ENCODE peak calls at places on chromosomes 1 and 21, in four cellular contexts. Y is trophoblast cell, V is OCI-LY7, F is neural progenitor cell. Z is an unnamed sample.
A peak's percentile ranks its signal among the peaks of the same experiment; 100 is the strongest.

GRCh38 chr1:153533689-153534201 is 2.0 kb downstream of the S100A6 start:
- DNase-seq in V (no peak), Y (no peak), F (no peak), Z (peak; percentile 73)

GRCh38 chr1:39996396-39997004 is 41.6 kb downstream of the MFSD2A start:
- DNase-seq in V (no peak), F (no peak), Y (peak; percentile 43), Z (no peak)

GRCh38 chr1:248841702-248842395 is 3.8 kb downstream of the ZNF672 start:
- DNase-seq in Y (no peak), F (peak; percentile 69), V (peak; percentile 25), Z (no peak)

GRCh38 chr1:210588357-210588756 is 259.7 kb downstream of the HHAT start:
- DNase-seq in F (no peak), Y (no peak), V (no peak), Z (no peak)

GRCh38 chr1:54811066-54811465 is 9.9 kb upstream of the TTC22 start:
- DNase-seq in Y (no peak), V (no peak), F (no peak), Z (no peak)

GRCh38 chr1:39896909-39897685 is 4.6 kb downstream of the MYCL start:
- DNase-seq in V (no peak), Y (no peak), F (peak; percentile 49), Z (no peak)

GRCh38 chr1:197521118-197521739 is 253.2 kb downstream of the CRB1 start:
- DNase-seq in V (peak; percentile 45), F (peak; percentile 45), Y (peak; percentile 2), Z (no peak)

GRCh38 chr1:27879374-27880082 is 7.2 kb downstream of the THEMIS2 start:
- DNase-seq in V (no peak), Y (no peak), F (no peak), Z (no peak)

GRCh38 chr21:42102063-42102462 is 30.9 kb downstream of the UMODL1 start:
- DNase-seq in Y (no peak), V (no peak), F (no peak), Z (no peak)

GRCh38 chr21:33937931-33938339 is 22.3 kb upstream of the ATP5PO start:
- DNase-seq in F (no peak), Y (no peak), V (no peak), Z (no peak)

GRCh38 chr1:246681822-246682221 is 42.4 kb upstream of the SCCPDH start:
- DNase-seq in F (no peak), Y (no peak), V (no peak), Z (no peak)

GRCh38 chr1:158020877-158021630 is 27.6 kb downstream of the KIRREL1 start:
- DNase-seq in V (no peak), Y (no peak), F (no peak), Z (no peak)

GRCh38 chr1:236810018-236810417 is 14.9 kb downstream of the MTR start:
- DNase-seq in Y (no peak), V (no peak), F (no peak), Z (no peak)

GRCh38 chr1:226002667-226003501 is 3.7 kb upstream of the SDE2 start:
- DNase-seq in Y (no peak), F (peak; percentile 91), V (no peak), Z (no peak)

GRCh38 chr1:32733573-32734321 is 31.2 kb upstream of the SYNC start:
- DNase-seq in V (no peak), Y (no peak), F (peak; percentile 58), Z (no peak)

DNA sequence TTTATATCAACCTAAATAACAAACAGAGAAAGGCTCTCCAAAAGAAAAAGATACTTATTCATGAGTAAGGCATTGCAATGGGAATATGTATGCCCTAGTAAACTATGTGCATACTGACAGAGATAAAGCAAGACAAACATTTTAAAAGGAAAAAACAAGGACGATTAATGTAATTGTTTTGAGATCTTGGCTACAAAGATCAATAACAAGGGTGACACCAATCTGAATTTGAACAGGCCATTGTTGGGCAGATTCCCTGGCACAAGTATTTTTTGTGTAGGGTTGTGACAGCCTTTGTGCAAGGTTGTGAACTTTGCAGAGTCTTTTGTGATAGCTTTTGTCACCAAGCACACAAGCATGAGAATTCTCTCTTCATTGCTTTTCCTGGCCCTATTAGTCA is 85.3 kb downstream of the EDEM3 start:
- DNase-seq in F (no peak), Y (no peak), V (no peak), Z (no peak)
- H3K4me1 ChIP-seq in F (peaks cover 56% of the 10 kb centered on the region), Y (peaks cover 5% of the 10 kb centered on the region), V (no peaks in the 10 kb centered on the region), Z (no peaks in the 10 kb centered on the region)

GRCh38 chr1:234628099-234628498 is 18.1 kb upstream of the IRF2BP2 start:
- DNase-seq in Y (no peak), F (no peak), V (no peak), Z (no peak)

GRCh38 chr1:234626391-234626790 is 16.4 kb upstream of the IRF2BP2 start:
- DNase-seq in Y (no peak), V (no peak), F (no peak), Z (no peak)

GRCh38 chr1:234621657-234622335 is 11.8 kb upstream of the IRF2BP2 start:
- DNase-seq in F (no peak), Y (no peak), V (no peak), Z (no peak)

GRCh38 chr1:234627009-234627950 is 17.3 kb upstream of the IRF2BP2 start:
- DNase-seq in F (no peak), Y (no peak), V (no peak), Z (no peak)

GRCh38 chr1:234624718-234625117 is 14.7 kb upstream of the IRF2BP2 start:
- DNase-seq in Y (no peak), V (no peak), F (no peak), Z (no peak)
- H3K4me1 ChIP-seq in Y (peaks cover 19% of the 10 kb centered on the region), V (peaks cover 10% of the 10 kb centered on the region), F (peaks cover 2% of the 10 kb centered on the region), Z (no peaks in the 10 kb centered on the region)

GRCh38 chr1:25563330-25564215 is 20.2 kb downstream of the LDLRAP1 start:
- DNase-seq in V (no peak), Y (no peak), F (no peak), Z (no peak)

GRCh38 chr1:25565626-25566025 is 22.2 kb downstream of the LDLRAP1 start:
- DNase-seq in F (no peak), Y (no peak), V (no peak), Z (no peak)

GRCh38 chr1:25564777-25565176 is 21.4 kb downstream of the LDLRAP1 start:
- DNase-seq in F (no peak), V (no peak), Y (no peak), Z (no peak)

GRCh38 chr1:25566186-25566729 is 22.9 kb downstream of the LDLRAP1 start:
- DNase-seq in F (no peak), V (peak; percentile 25), Y (no peak), Z (no peak)

GRCh38 chr1:25565188-25565591 is 21.8 kb downstream of the LDLRAP1 start:
- DNase-seq in F (no peak), V (peak; percentile 72), Y (no peak), Z (no peak)
- H3K4me1 ChIP-seq in F (peaks cover 37% of the 10 kb centered on the region), V (peaks cover 77% of the 10 kb centered on the region), Y (peaks cover 17% of the 10 kb centered on the region), Z (peaks cover 52% of the 10 kb centered on the region)

GRCh38 chr1:21916447-21917240 is 20.5 kb downstream of the HSPG2 start:
- DNase-seq in V (no peak), F (no peak), Y (no peak), Z (no peak)

GRCh38 chr1:21913258-21913657 is 23.9 kb downstream of the HSPG2 start:
- DNase-seq in Y (no peak), F (no peak), V (no peak), Z (no peak)

GRCh38 chr1:21914468-21914867 is 22.6 kb downstream of the HSPG2 start:
- DNase-seq in F (no peak), Y (no peak), V (no peak), Z (no peak)

GRCh38 chr1:21913763-21914162 is 23.3 kb downstream of the HSPG2 start:
- DNase-seq in Y (no peak), V (no peak), F (no peak), Z (peak; percentile 46)

DNA sequence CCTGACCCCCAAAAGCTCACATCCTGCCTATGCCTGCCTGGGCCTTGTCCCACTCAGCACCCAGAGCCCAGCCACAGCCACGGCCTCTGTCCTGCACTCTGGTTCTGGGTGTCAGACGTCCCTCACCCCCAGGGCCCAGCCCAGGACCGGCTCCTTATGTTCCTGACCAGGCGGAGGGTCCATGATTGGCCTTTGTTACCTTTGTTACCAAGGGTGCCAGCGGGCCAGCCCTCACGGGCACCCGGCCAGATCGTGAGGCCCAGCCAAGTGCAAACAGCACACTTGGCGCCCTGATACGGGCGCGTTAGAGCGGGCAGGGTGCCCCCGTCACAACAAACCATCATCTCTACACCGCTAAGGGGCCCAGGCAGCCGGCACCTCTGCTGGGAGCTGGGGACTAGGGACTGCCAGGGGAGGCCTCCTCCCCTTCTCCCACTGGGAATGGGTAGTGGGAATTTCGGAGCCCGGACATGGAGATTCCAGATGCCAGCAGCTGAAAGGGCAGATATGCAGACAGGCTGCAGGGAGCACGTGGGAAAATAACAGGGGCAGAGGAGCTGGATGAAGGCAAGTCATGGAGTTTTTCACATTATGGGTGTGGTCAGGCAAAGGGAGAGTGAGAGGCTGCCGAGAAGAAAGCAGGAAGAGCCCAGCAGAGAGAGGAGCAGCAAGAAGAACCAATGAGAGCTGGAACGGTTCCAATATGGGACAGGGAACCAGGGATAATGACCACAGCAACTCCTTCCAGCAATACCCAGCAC is 22.1 kb downstream of the HSPG2 start:
- DNase-seq in F (no peak), Y (no peak), V (no peak), Z (no peak)
- H3K4me1 ChIP-seq in F (peaks cover 33% of the 10 kb centered on the region), Y (peaks cover 59% of the 10 kb centered on the region), V (no peaks in the 10 kb centered on the region), Z (no peaks in the 10 kb centered on the region)

DNA sequence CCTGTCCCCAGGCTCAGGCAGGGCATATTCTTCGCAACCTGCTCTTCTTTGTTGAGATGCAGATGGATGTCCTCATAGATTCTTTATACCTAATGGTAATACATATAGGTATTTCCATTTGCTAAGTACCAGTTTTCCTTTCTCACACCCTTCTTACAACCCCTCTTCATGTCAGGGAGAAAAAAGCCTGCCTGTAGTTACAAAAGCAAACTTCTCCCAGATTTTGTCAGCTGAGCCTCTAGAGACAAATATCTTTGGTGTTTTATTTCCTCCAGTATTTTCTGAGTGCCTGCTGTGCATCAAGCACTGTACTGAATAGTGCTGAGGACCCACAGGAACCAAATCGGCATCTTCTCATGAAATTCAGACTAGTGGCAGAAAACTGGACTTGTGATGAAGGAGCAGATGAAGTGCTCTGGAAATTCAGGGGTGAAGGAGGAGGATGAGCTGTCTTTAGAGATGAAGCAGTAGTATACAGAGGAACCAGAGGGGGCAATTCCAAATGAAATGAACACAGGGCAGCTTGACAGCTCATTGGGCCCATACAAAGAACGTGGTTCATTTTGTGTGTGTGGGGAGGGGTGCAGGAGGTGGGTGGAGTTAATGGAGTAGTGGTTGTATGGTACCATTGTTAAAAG is 33.4 kb downstream of the SLC2A1 start:
- DNase-seq in V (no peak), F (peak; percentile 65), Y (no peak), Z (no peak)
- H3K4me1 ChIP-seq in V (peaks cover 24% of the 10 kb centered on the region), F (peaks cover 33% of the 10 kb centered on the region), Y (peaks cover 5% of the 10 kb centered on the region), Z (peaks cover 20% of the 10 kb centered on the region)

GRCh38 chr1:155981266-155982088 is 3.1 kb upstream of the ARHGEF2 start:
- DNase-seq in V (peak; percentile 79), Y (peak; percentile 97), F (no peak), Z (peak; percentile 92)
- H3K4me1 ChIP-seq in V (peaks cover 56% of the 10 kb centered on the region), Y (peaks cover 31% of the 10 kb centered on the region), F (peaks cover 33% of the 10 kb centered on the region), Z (peaks cover 44% of the 10 kb centered on the region)

GRCh38 chr21:16536661-16537359 is 807.0 kb downstream of the USP25 start:
- DNase-seq in V (no peak), F (no peak), Y (no peak), Z (no peak)
- H3K4me1 ChIP-seq in V (no peaks in the 10 kb centered on the region), F (peaks cover 8% of the 10 kb centered on the region), Y (peaks cover 2% of the 10 kb centered on the region), Z (no peaks in the 10 kb centered on the region)

Z was measured in PC-9.